ENCODE peak calls at places on chromosomes 6 and 20, in five cellular contexts. One of them, this sample, is unnamed.

GRCh38 chr6:52375780-52376556 is 14.0 kb downstream of the PAQR8 start:
- DNase-seq in HL-60: no peak
- DNase-seq in endothelial cell of umbilical vein: no peak
- DNase-seq in Panc1: no peak
- DNase-seq in sigmoid colon: no peak
- DNase-seq in this sample: no peak

GRCh38 chr6:74113901-74114300 is 417.9 kb downstream of the CD109 start:
- DNase-seq in HL-60: no peak
- DNase-seq in endothelial cell of umbilical vein: no peak
- DNase-seq in Panc1: no peak
- DNase-seq in sigmoid colon: no peak
- DNase-seq in this sample: no peak

GRCh38 chr6:32664827-32665362 is 1.6 kb downstream of the HLA-DQB1 start:
- DNase-seq in HL-60: no peak
- DNase-seq in endothelial cell of umbilical vein: no peak
- DNase-seq in Panc1: no peak
- DNase-seq in sigmoid colon: peak
- DNase-seq in this sample: no peak

GRCh38 chr20:16479666-16480065 is 93.6 kb downstream of the KIF16B start:
- DNase-seq in HL-60: no peak
- DNase-seq in endothelial cell of umbilical vein: no peak
- DNase-seq in Panc1: no peak
- DNase-seq in sigmoid colon: no peak
- DNase-seq in this sample: no peak

GRCh38 chr6:168686831-168687730 is 246.1 kb downstream of the SMOC2 start:
- DNase-seq in HL-60: no peak
- DNase-seq in endothelial cell of umbilical vein: no peak
- DNase-seq in Panc1: no peak
- DNase-seq in sigmoid colon: no peak
- DNase-seq in this sample: peak

GRCh38 chr20:17653835-17654648 is 28.0 kb downstream of the RRBP1 start:
- DNase-seq in HL-60: no peak
- DNase-seq in endothelial cell of umbilical vein: no peak
- DNase-seq in Panc1: no peak
- DNase-seq in sigmoid colon: peak
- DNase-seq in this sample: no peak

GRCh38 chr6:140071115-140071514 is 696.7 kb upstream of the CITED2 start:
- DNase-seq in HL-60: no peak
- DNase-seq in endothelial cell of umbilical vein: peak
- DNase-seq in Panc1: no peak
- DNase-seq in sigmoid colon: no peak
- DNase-seq in this sample: no peak

GRCh38 chr6:31149827-31150447 is 7.7 kb downstream of the CCHCR1 start:
- DNase-seq in HL-60: no peak
- DNase-seq in endothelial cell of umbilical vein: no peak
- DNase-seq in Panc1: no peak
- DNase-seq in sigmoid colon: no peak
- DNase-seq in this sample: no peak

GRCh38 chr20:63835031-63835858 is 4.2 kb upstream of the ZBTB46 start:
- DNase-seq in HL-60: no peak
- DNase-seq in endothelial cell of umbilical vein: peak
- DNase-seq in Panc1: no peak
- DNase-seq in sigmoid colon: peak
- DNase-seq in this sample: no peak

GRCh38 chr6:136228811-136229210 is 21.3 kb downstream of the MTFR2 start:
- DNase-seq in HL-60: no peak
- DNase-seq in endothelial cell of umbilical vein: no peak
- DNase-seq in Panc1: no peak
- DNase-seq in sigmoid colon: no peak
- DNase-seq in this sample: no peak

GRCh38 chr6:134724653-134725340 is 225.1 kb downstream of the ALDH8A1 start:
- DNase-seq in HL-60: no peak
- DNase-seq in endothelial cell of umbilical vein: peak
- DNase-seq in Panc1: no peak
- DNase-seq in sigmoid colon: no peak
- DNase-seq in this sample: no peak

GRCh38 chr20:13009682-13010406 is 1.1 kb downstream of the SPTLC3 start:
- DNase-seq in HL-60: peak
- DNase-seq in endothelial cell of umbilical vein: peak
- DNase-seq in Panc1: peak
- DNase-seq in sigmoid colon: peak
- DNase-seq in this sample: no peak

GRCh38 chr6:128235556-128235955 is 284.8 kb downstream of the PTPRK start:
- DNase-seq in HL-60: no peak
- DNase-seq in endothelial cell of umbilical vein: no peak
- DNase-seq in Panc1: peak
- DNase-seq in sigmoid colon: no peak
- DNase-seq in this sample: no peak

GRCh38 chr20:46558511-46558959 is 8.1 kb upstream of the OCSTAMP start:
- DNase-seq in HL-60: no peak
- DNase-seq in endothelial cell of umbilical vein: peak
- DNase-seq in Panc1: peak
- DNase-seq in sigmoid colon: no peak
- DNase-seq in this sample: no peak

DNA sequence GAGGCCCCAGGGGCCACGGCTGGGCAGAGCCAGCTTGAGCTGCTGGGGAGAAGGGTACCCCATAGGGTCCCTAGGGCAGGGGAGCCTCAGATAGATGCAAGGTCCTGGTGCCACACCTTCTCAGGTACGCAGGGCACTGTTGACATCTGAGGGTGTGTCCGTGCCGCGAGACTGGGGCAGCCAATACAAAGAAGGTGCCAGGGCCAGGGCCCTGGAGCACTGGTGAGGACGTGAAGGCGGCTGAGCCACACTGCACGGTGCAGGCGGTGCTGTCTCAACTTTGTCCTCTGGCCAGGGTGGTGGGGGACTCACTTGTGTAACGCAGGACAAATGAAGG is 649 bp upstream of the LRRC73 start:
- DNase-seq in HL-60: no peak
- DNase-seq in endothelial cell of umbilical vein: no peak
- DNase-seq in Panc1: no peak
- DNase-seq in sigmoid colon: no peak
- DNase-seq in this sample: no peak
- H3K4me3 ChIP-seq in HL-60: no peak
- H3K4me3 ChIP-seq in endothelial cell of umbilical vein: no peak
- H3K4me3 ChIP-seq in Panc1: peak
- H3K4me3 ChIP-seq in sigmoid colon: peak
- H3K4me3 ChIP-seq in this sample: peak

GRCh38 chr6:80316655-80317332 is 210.3 kb downstream of the BCKDHB start:
- DNase-seq in HL-60: no peak
- DNase-seq in endothelial cell of umbilical vein: peak
- DNase-seq in Panc1: no peak
- DNase-seq in sigmoid colon: no peak
- DNase-seq in this sample: no peak
- TF ChIP-seq CTCF in HL-60: no peak
- TF ChIP-seq CTCF in endothelial cell of umbilical vein: no peak
- TF ChIP-seq CTCF in Panc1: no peak
- TF ChIP-seq CTCF in sigmoid colon: no peak
- TF ChIP-seq CTCF in this sample: no peak

GRCh38 chr20:5674176-5674660 is 76.0 kb upstream of the SHLD1 start:
- DNase-seq in HL-60: peak
- DNase-seq in endothelial cell of umbilical vein: no peak
- DNase-seq in Panc1: no peak
- DNase-seq in sigmoid colon: no peak
- DNase-seq in this sample: no peak

GRCh38 chr20:5677389-5677788 is 72.8 kb upstream of the SHLD1 start:
- DNase-seq in HL-60: no peak
- DNase-seq in endothelial cell of umbilical vein: no peak
- DNase-seq in Panc1: no peak
- DNase-seq in sigmoid colon: no peak
- DNase-seq in this sample: no peak

GRCh38 chr20:5680227-5680626 is 70.0 kb upstream of the SHLD1 start:
- DNase-seq in HL-60: no peak
- DNase-seq in endothelial cell of umbilical vein: no peak
- DNase-seq in Panc1: no peak
- DNase-seq in sigmoid colon: no peak
- DNase-seq in this sample: no peak

GRCh38 chr20:5675103-5676091 is 74.8 kb upstream of the SHLD1 start:
- DNase-seq in HL-60: peak
- DNase-seq in endothelial cell of umbilical vein: no peak
- DNase-seq in Panc1: no peak
- DNase-seq in sigmoid colon: no peak
- DNase-seq in this sample: no peak

DNA sequence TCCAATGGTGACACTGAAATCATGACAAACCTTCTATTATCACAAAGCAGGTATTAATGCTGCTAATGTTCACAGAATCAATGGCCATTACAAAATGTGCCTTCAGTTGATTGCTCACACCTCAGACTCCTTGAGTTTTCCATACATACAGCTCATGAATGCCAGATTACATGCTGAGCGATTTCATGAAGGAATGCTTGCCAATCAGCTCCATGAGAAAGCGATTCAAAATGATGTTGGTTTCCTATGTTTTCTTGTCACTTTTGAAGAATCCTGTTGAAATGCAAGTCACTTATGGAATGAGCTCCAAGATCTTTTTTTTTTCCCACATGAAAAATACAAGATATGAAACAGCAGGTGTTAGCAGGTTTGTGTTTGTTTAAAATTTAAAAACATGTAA is 71.4 kb upstream of the SHLD1 start:
- DNase-seq in HL-60: no peak
- DNase-seq in endothelial cell of umbilical vein: no peak
- DNase-seq in Panc1: no peak
- DNase-seq in sigmoid colon: no peak
- DNase-seq in this sample: no peak
- TF ChIP-seq POLR2AphosphoS5 in HL-60: no peak
- TF ChIP-seq POLR2AphosphoS5 in endothelial cell of umbilical vein: no peak
- TF ChIP-seq POLR2AphosphoS5 in Panc1: no peak
- TF ChIP-seq POLR2AphosphoS5 in sigmoid colon: no peak
- TF ChIP-seq POLR2AphosphoS5 in this sample: no peak

DNA sequence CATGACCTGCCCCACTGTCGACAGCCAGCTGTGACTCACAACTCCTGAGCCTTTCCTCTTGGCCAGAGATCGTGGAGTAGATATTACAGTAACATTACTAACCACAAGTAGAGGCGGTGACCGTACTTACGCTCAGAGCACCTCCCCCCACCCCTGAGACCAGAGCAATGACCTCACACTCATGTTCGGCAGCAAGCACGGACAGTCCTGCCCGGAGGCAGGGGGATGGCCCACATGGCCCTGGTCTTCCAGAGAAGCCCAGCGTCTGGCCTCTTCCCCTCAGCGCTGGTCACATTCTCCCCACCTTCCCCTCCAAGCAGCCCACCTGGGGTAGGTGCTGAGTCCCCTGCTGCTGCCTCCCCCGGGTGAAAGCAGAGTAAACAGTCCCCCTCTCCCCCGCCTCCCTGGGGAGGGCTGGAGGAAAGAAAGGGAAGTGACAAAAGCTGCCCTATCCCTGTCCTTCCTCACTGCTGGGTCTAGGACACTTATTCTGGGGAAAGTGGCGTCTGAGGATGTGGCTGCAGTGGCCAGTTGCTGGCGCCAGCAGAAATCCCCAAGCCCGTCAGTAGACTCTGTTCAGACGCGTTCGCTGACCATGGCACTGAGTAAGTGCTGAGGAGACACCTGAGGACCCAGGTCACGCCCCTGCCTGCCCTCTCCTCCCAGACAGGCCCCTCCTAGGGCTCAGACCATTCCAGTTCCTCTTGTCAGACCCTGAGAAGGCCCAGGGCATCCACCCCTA is 68.5 kb downstream of the MRPL14 start:
- DNase-seq in HL-60: peak
- DNase-seq in endothelial cell of umbilical vein: peak
- DNase-seq in Panc1: peak
- DNase-seq in sigmoid colon: peak
- DNase-seq in this sample: no peak
- H3K4me3 ChIP-seq in HL-60: peak
- H3K4me3 ChIP-seq in endothelial cell of umbilical vein: no peak
- H3K4me3 ChIP-seq in Panc1: peak
- H3K4me3 ChIP-seq in sigmoid colon: no peak
- H3K4me3 ChIP-seq in this sample: no peak

DNA sequence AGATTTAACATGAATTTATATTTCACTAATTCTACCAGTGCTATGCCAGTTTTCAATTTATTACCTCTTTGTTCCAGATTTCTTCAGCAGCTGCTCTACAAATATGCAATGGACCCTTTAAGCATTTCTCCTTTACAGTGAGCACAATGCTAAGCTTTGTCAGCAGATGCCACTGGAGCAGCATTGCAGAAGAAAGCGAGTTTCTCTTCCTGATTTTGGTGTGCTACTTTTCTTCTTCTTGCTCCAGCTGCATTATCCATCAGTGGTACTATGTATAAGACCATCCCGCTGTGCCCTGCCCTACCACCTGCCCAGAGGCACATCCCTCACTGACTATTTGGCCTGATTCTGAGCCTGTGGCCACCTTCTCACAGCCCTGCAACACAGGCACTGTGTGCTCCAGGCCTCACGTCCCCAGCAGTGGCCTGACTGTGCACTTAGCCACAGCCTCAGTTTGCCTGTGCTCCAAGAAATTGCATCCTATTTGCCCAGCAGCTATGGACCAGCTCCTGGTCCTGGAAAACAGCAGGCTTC is 84.1 kb downstream of the TNFAIP3 start:
- DNase-seq in HL-60: no peak
- DNase-seq in endothelial cell of umbilical vein: no peak
- DNase-seq in Panc1: no peak
- DNase-seq in sigmoid colon: no peak
- DNase-seq in this sample: no peak
- TF ChIP-seq CTCF in HL-60: peak
- TF ChIP-seq CTCF in endothelial cell of umbilical vein: no peak
- TF ChIP-seq CTCF in Panc1: no peak
- TF ChIP-seq CTCF in sigmoid colon: no peak
- TF ChIP-seq CTCF in this sample: no peak

GRCh38 chr6:158776737-158777136 is 42.4 kb downstream of the EZR start:
- DNase-seq in HL-60: no peak
- DNase-seq in endothelial cell of umbilical vein: no peak
- DNase-seq in Panc1: no peak
- DNase-seq in sigmoid colon: peak
- DNase-seq in this sample: no peak
- TF ChIP-seq POLR2AphosphoS5 in HL-60: no peak
- TF ChIP-seq POLR2AphosphoS5 in endothelial cell of umbilical vein: no peak
- TF ChIP-seq POLR2AphosphoS5 in Panc1: no peak
- TF ChIP-seq POLR2AphosphoS5 in sigmoid colon: no peak
- TF ChIP-seq POLR2AphosphoS5 in this sample: no peak

DNA sequence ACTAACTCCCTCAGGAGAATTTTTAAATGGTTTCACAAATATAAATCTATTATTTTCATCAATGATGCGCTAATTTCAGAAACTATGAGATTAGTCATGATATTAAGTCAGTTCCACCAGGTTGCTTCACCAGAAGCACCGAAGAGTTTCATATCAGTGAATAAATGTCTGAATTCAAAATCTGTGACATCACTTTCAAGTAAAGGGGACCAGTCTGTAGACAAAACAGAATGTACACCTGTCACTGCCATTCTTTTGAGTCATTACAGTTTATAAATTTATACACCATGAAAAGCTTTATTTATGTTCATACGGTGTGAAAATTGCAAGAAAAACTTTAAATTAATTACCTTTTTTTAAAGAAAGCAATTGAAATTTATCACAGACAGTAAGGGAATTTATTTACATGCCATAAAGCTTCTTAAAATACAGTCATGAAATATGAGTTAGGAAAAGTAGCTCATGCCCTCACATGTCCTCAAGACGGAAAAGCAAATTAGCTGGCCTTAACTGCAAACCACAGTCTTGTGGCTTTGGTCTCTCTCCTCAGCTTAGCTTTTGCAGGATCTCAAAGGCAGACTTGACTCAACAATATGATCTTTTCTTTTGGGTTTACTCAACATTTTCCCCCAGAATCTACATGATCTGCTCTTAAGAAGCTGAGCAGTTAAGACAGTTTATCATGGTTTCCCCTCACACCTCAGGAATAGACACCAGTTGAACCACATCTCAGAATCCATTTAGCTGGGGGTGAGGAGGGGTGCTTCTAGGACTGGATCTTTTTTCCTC is 177.7 kb upstream of the MCHR2 start:
- DNase-seq in HL-60: no peak
- DNase-seq in endothelial cell of umbilical vein: no peak
- DNase-seq in Panc1: no peak
- DNase-seq in sigmoid colon: no peak
- DNase-seq in this sample: no peak
- H3K4me3 ChIP-seq in HL-60: no peak
- H3K4me3 ChIP-seq in endothelial cell of umbilical vein: no peak
- H3K4me3 ChIP-seq in Panc1: no peak
- H3K4me3 ChIP-seq in sigmoid colon: no peak
- H3K4me3 ChIP-seq in this sample: no peak